ENCODE peak calls at places on chromosomes 13 and 19, in eight cellular contexts. One of them, this sample, is unnamed.

GRCh38 chr19:51514866-51515481 is 13.4 kb upstream of the SIGLEC12 start:
- DNase-seq in activated CD8-positive, alpha-beta memory T cell treated with anti-CD3 and anti-CD28 coated beads, Interleukin-2, amount 50 U/mL, for 4 hours: no peak
- DNase-seq in osteoblast: peak
- DNase-seq in mesothelial cell of epicardium: no peak
- DNase-seq in cardiac muscle cell: peak
- DNase-seq in Right ventricle myocardium superior: no peak
- DNase-seq in cardiac fibroblast: peak
- DNase-seq in GM12865: peak
- DNase-seq in this sample: peak

GRCh38 chr13:113542751-113543424 is 41.7 kb upstream of the TFDP1 start:
- DNase-seq in cardiac muscle cell: no peak
- DNase-seq in activated CD8-positive, alpha-beta memory T cell treated with anti-CD3 and anti-CD28 coated beads, Interleukin-2, amount 50 U/mL, for 4 hours: no peak
- DNase-seq in Right ventricle myocardium superior: no peak
- DNase-seq in GM12865: no peak
- DNase-seq in mesothelial cell of epicardium: no peak
- DNase-seq in osteoblast: peak
- DNase-seq in cardiac fibroblast: no peak
- DNase-seq in this sample: no peak

GRCh38 chr19:48461982-48462655 is 6.7 kb downstream of the KCNJ14 start:
- DNase-seq in osteoblast: peak
- DNase-seq in mesothelial cell of epicardium: no peak
- DNase-seq in GM12865: no peak
- DNase-seq in cardiac fibroblast: no peak
- DNase-seq in activated CD8-positive, alpha-beta memory T cell treated with anti-CD3 and anti-CD28 coated beads, Interleukin-2, amount 50 U/mL, for 4 hours: no peak
- DNase-seq in cardiac muscle cell: peak
- DNase-seq in Right ventricle myocardium superior: peak
- DNase-seq in this sample: no peak

GRCh38 chr13:51781246-51782022 is 22.5 kb downstream of the DHRS12 start:
- DNase-seq in cardiac fibroblast: peak
- DNase-seq in osteoblast: peak
- DNase-seq in mesothelial cell of epicardium: no peak
- DNase-seq in cardiac muscle cell: peak
- DNase-seq in GM12865: peak
- DNase-seq in activated CD8-positive, alpha-beta memory T cell treated with anti-CD3 and anti-CD28 coated beads, Interleukin-2, amount 50 U/mL, for 4 hours: no peak
- DNase-seq in Right ventricle myocardium superior: no peak
- DNase-seq in this sample: no peak

GRCh38 chr13:51945149-51945548 is 66.1 kb downstream of the ATP7B start:
- DNase-seq in activated CD8-positive, alpha-beta memory T cell treated with anti-CD3 and anti-CD28 coated beads, Interleukin-2, amount 50 U/mL, for 4 hours: no peak
- DNase-seq in osteoblast: no peak
- DNase-seq in GM12865: peak
- DNase-seq in cardiac muscle cell: no peak
- DNase-seq in Right ventricle myocardium superior: no peak
- DNase-seq in mesothelial cell of epicardium: no peak
- DNase-seq in cardiac fibroblast: no peak
- DNase-seq in this sample: no peak

GRCh38 chr13:70960841-70961443 is 852.7 kb upstream of the KLHL1 start:
- DNase-seq in cardiac muscle cell: peak
- DNase-seq in osteoblast: peak
- DNase-seq in Right ventricle myocardium superior: no peak
- DNase-seq in activated CD8-positive, alpha-beta memory T cell treated with anti-CD3 and anti-CD28 coated beads, Interleukin-2, amount 50 U/mL, for 4 hours: no peak
- DNase-seq in mesothelial cell of epicardium: no peak
- DNase-seq in cardiac fibroblast: peak
- DNase-seq in GM12865: peak
- DNase-seq in this sample: peak

GRCh38 chr13:60448907-60449510 is 52.0 kb downstream of the TDRD3 start:
- DNase-seq in Right ventricle myocardium superior: no peak
- DNase-seq in cardiac muscle cell: peak
- DNase-seq in GM12865: peak
- DNase-seq in activated CD8-positive, alpha-beta memory T cell treated with anti-CD3 and anti-CD28 coated beads, Interleukin-2, amount 50 U/mL, for 4 hours: no peak
- DNase-seq in cardiac fibroblast: peak
- DNase-seq in osteoblast: no peak
- DNase-seq in mesothelial cell of epicardium: no peak
- DNase-seq in this sample: peak

GRCh38 chr19:35261356-35262100 is 7.2 kb upstream of the USF2 start:
- DNase-seq in cardiac fibroblast: no peak
- DNase-seq in GM12865: no peak
- DNase-seq in mesothelial cell of epicardium: no peak
- DNase-seq in osteoblast: peak
- DNase-seq in activated CD8-positive, alpha-beta memory T cell treated with anti-CD3 and anti-CD28 coated beads, Interleukin-2, amount 50 U/mL, for 4 hours: peak
- DNase-seq in cardiac muscle cell: no peak
- DNase-seq in Right ventricle myocardium superior: no peak
- DNase-seq in this sample: no peak

GRCh38 chr19:28543244-28543776 is 669.6 kb downstream of the UQCRFS1 start:
- DNase-seq in cardiac fibroblast: no peak
- DNase-seq in cardiac muscle cell: no peak
- DNase-seq in Right ventricle myocardium superior: no peak
- DNase-seq in GM12865: no peak
- DNase-seq in activated CD8-positive, alpha-beta memory T cell treated with anti-CD3 and anti-CD28 coated beads, Interleukin-2, amount 50 U/mL, for 4 hours: no peak
- DNase-seq in mesothelial cell of epicardium: no peak
- DNase-seq in osteoblast: no peak
- DNase-seq in this sample: no peak

GRCh38 chr19:873084-874019 is 13.9 kb downstream of the CFD start:
- DNase-seq in osteoblast: no peak
- DNase-seq in Right ventricle myocardium superior: peak
- DNase-seq in activated CD8-positive, alpha-beta memory T cell treated with anti-CD3 and anti-CD28 coated beads, Interleukin-2, amount 50 U/mL, for 4 hours: peak
- DNase-seq in GM12865: peak
- DNase-seq in mesothelial cell of epicardium: no peak
- DNase-seq in cardiac fibroblast: peak
- DNase-seq in cardiac muscle cell: peak
- DNase-seq in this sample: peak